ENCODE peak calls at places on chromosomes 12 and 14, in nine cellular contexts. V is transverse colon, E is esophagus muscularis mucosa, X is endothelial cell of umbilical vein, A is SK-N-SH, N is HepG2, Q is GM12878, U is stomach, I is Panc1. B is an unnamed sample.

GRCh38 chr12:86697916-86698315 is 441.7 kb upstream of the MGAT4C start:
- DNase-seq in V (no peak), E (no peak), X (no peak), A (no peak), N (no peak), Q (no peak), U (no peak), I (no peak), B (no peak)

GRCh38 chr12:57133013-57133569 is 4.8 kb downstream of the LRP1 start:
- DNase-seq in V (peak; percentile 7), E (no peak), X (no peak), A (no peak), N (no peak), Q (no peak), U (no peak), I (no peak), B (no peak)

GRCh38 chr12:116313194-116313910 is 35.9 kb upstream of the MED13L start:
- DNase-seq in V (no peak), E (no peak), X (no peak), A (no peak), N (no peak), Q (no peak), U (no peak), I (no peak), B (no peak)

GRCh38 chr12:128743911-128744310 is 79.8 kb downstream of the SLC15A4 start:
- DNase-seq in V (no peak), E (no peak), X (no peak), A (no peak), N (no peak), Q (no peak), U (no peak), I (no peak), B (no peak)

GRCh38 chr14:84789012-84789411 is 740.9 kb upstream of the FLRT2 start:
- DNase-seq in V (no peak), E (no peak), X (no peak), A (no peak), N (no peak), Q (no peak), U (no peak), I (no peak), B (no peak)

GRCh38 chr12:11893998-11894397 is 176.7 kb upstream of the BCL2L14 start:
- DNase-seq in V (no peak), E (no peak), X (no peak), A (no peak), N (no peak), Q (no peak), U (no peak), I (no peak), B (no peak)

GRCh38 chr12:123660328-123660727 is 10.6 kb upstream of the TCTN2 start:
- DNase-seq in V (no peak), E (no peak), X (no peak), A (no peak), N (no peak), Q (no peak), U (no peak), I (peak; percentile 47), B (no peak)

GRCh38 chr14:92531151-92531873 is 17.7 kb downstream of the RIN3 start:
- DNase-seq in V (no peak), E (no peak), X (no peak), A (no peak), N (no peak), Q (no peak), U (no peak), I (no peak), B (peak; percentile 81)

GRCh38 chr14:37197421-37198272 is at the start of gene MIPOL1:
- DNase-seq in V (peak; percentile 85), E (peak; percentile 93), X (peak; percentile 93), A (peak; percentile 25), N (peak; percentile 79), Q (no peak), U (peak; percentile 88), I (no peak), B (peak; percentile 74)

GRCh38 chr12:6828671-6829531 is 694 bp downstream of the P3H3 start:
- DNase-seq in V (peak; percentile 57), E (no peak), X (no peak), A (peak; percentile 81), N (no peak), Q (no peak), U (peak; percentile 56), I (no peak), B (peak; percentile 37)

GRCh38 chr12:1594295-1595025 is at the start of gene FBXL14:
- DNase-seq in V (peak; percentile 92), E (peak; percentile 95), X (peak; percentile 74), A (peak; percentile 92), N (peak; percentile 74), Q (no peak), U (peak; percentile 90), I (no peak), B (peak; percentile 97)

GRCh38 chr12:58363971-58364370 is 422.6 kb downstream of the ATP23 start:
- DNase-seq in V (no peak), E (no peak), X (no peak), A (no peak), N (no peak), Q (no peak), U (no peak), I (no peak), B (no peak)

GRCh38 chr12:62919827-62920226 is 15.1 kb downstream of the PPM1H start:
- DNase-seq in V (no peak), E (peak; percentile 34), X (peak; percentile 68), A (no peak), N (no peak), Q (no peak), U (peak; percentile 35), I (no peak), B (no peak)

GRCh38 chr14:105939810-105940508 is 413.6 kb downstream of the TMEM121 start:
- DNase-seq in V (no peak), E (peak; percentile 89), X (no peak), A (no peak), N (no peak), Q (no peak), U (peak; percentile 22), I (no peak), B (no peak)

GRCh38 chr14:101497910-101498860 is 63.1 kb upstream of the DIO3 start:
- DNase-seq in V (peak; percentile 3), E (no peak), X (no peak), A (no peak), N (no peak), Q (no peak), U (peak; percentile 16), I (no peak), B (no peak)

GRCh38 chr14:63435204-63435603 is 108.0 kb downstream of the PPP2R5E start:
- DNase-seq in V (no peak), E (no peak), X (no peak), A (no peak), N (no peak), Q (no peak), U (no peak), I (no peak), B (no peak)

GRCh38 chr14:63438065-63438757 is 105.0 kb downstream of the PPP2R5E start:
- DNase-seq in V (peak; percentile 58), E (peak; percentile 96), X (peak; percentile 94), A (peak; percentile 71), N (peak; percentile 9), Q (no peak), U (peak; percentile 66), I (peak; percentile 13), B (peak; percentile 70)

GRCh38 chr14:63435838-63436237 is 107.3 kb downstream of the PPP2R5E start:
- DNase-seq in V (peak; percentile 57), E (no peak), X (no peak), A (no peak), N (peak; percentile 13), Q (no peak), U (peak; percentile 72), I (no peak), B (peak; percentile 92)

GRCh38 chr14:63432888-63433552 is 110.2 kb downstream of the PPP2R5E start:
- DNase-seq in V (no peak), E (no peak), X (no peak), A (no peak), N (no peak), Q (no peak), U (no peak), I (no peak), B (no peak)

GRCh38 chr14:63436286-63437098 is 106.7 kb downstream of the PPP2R5E start:
- DNase-seq in V (no peak), E (no peak), X (no peak), A (no peak), N (no peak), Q (no peak), U (no peak), I (no peak), B (no peak)
- H3K4me1 ChIP-seq in V (peaks cover 41% of the 10 kb centered on the region), E (peaks cover 60% of the 10 kb centered on the region), X (peaks cover 12% of the 10 kb centered on the region), A (peaks cover 15% of the 10 kb centered on the region), N (peaks cover 22% of the 10 kb centered on the region), Q (peaks cover 14% of the 10 kb centered on the region), U (peaks cover 88% of the 10 kb centered on the region), I (peaks cover 15% of the 10 kb centered on the region), B (peaks cover 56% of the 10 kb centered on the region)

GRCh38 chr14:66476964-66477363 is 9.2 kb upstream of the CCDC196 start:
- DNase-seq in V (no peak), E (no peak), X (peak; percentile 70), A (peak; percentile 52), N (no peak), Q (no peak), U (no peak), I (no peak), B (no peak)
- TF ChIP-seq CTCF in V (no peak), E (no peak), X (no peak), A (peak; percentile 27), N (no peak), Q (no peak), U (no peak), I (no peak), B (no peak)

GRCh38 chr12:113438523-113439300 is 16.5 kb downstream of the SDSL start:
- DNase-seq in V (no peak), E (no peak), X (no peak), A (no peak), N (no peak), Q (no peak), U (no peak), I (no peak), B (no peak)
- TF ChIP-seq POLR2AphosphoS5 in V (no peak), E (no peak), X (no peak), A (no peak), N (no peak), Q (no peak), U (no peak), I (no peak), B (no peak)

GRCh38 chr14:53509845-53510244 is 356.7 kb upstream of the DDHD1 start:
- DNase-seq in V (peak; percentile 20), E (no peak), X (no peak), A (no peak), N (no peak), Q (no peak), U (no peak), I (no peak), B (no peak)
- H3K4me1 ChIP-seq in V (peaks cover 7% of the 10 kb centered on the region), E (no peaks in the 10 kb centered on the region), X (no peaks in the 10 kb centered on the region), A (no peaks in the 10 kb centered on the region), N (no peaks in the 10 kb centered on the region), Q (no peaks in the 10 kb centered on the region), U (peaks cover 10% of the 10 kb centered on the region), I (no peaks in the 10 kb centered on the region), B (no peaks in the 10 kb centered on the region)